ENCODE peak calls at places on chromosomes 16 and 17, in ten cellular contexts. O, E, N, D, R, W, H, A, S and L are unnamed samples.

GRCh38 chr16:75096730-75097129 is 19.9 kb downstream of the LDHD start:
- DNase-seq in O (no peak), E (no peak), N (no peak), D (no peak), R (no peak), W (no peak), H (no peak), A (no peak), S (no peak), L (no peak)

GRCh38 chr17:5416886-5417285 is 2.6 kb downstream of the NUP88 start:
- DNase-seq in O (no peak), E (no peak), N (no peak), D (no peak), R (no peak), W (no peak), H (no peak), A (no peak), S (no peak), L (no peak)

GRCh38 chr17:77126519-77126918 is 14.2 kb upstream of the SEC14L1 start:
- DNase-seq in O (no peak), E (peak), N (no peak), D (no peak), R (no peak), W (no peak), H (no peak), A (peak), S (no peak), L (peak)

GRCh38 chr17:28745777-28746473 is 2.1 kb downstream of the TRAF4 start:
- DNase-seq in O (no peak), E (no peak), N (no peak), D (no peak), R (no peak), W (no peak), H (no peak), A (peak), S (no peak), L (no peak)

GRCh38 chr16:56625943-56626654 is 518 bp downstream of the MT1E start:
- DNase-seq in O (no peak), E (no peak), N (peak), D (peak), R (no peak), W (no peak), H (no peak), A (peak), S (no peak), L (no peak)

GRCh38 chr16:75250089-75250808 is 1.2 kb downstream of the BCAR1 start:
- DNase-seq in O (no peak), E (no peak), N (no peak), D (peak), R (no peak), W (no peak), H (no peak), A (peak), S (no peak), L (no peak)

GRCh38 chr17:11170901-11171300 is 70.1 kb upstream of the SHISA6 start:
- DNase-seq in O (no peak), E (no peak), N (no peak), D (no peak), R (no peak), W (no peak), H (no peak), A (no peak), S (no peak), L (no peak)

GRCh38 chr17:21177401-21177800 is 36.6 kb downstream of the TMEM11 start:
- DNase-seq in O (no peak), E (no peak), N (no peak), D (no peak), R (no peak), W (no peak), H (no peak), A (no peak), S (no peak), L (no peak)

GRCh38 chr16:19809693-19810092 is 75.0 kb downstream of the GPRC5B start:
- DNase-seq in O (no peak), E (no peak), N (no peak), D (no peak), R (no peak), W (no peak), H (no peak), A (no peak), S (no peak), L (no peak)

GRCh38 chr16:3780570-3780969 is 63.2 kb upstream of the TRAP1 start:
- DNase-seq in O (no peak), E (peak), N (peak), D (no peak), R (no peak), W (no peak), H (no peak), A (no peak), S (no peak), L (no peak)

GRCh38 chr16:17404903-17405691 is 65.7 kb downstream of the XYLT1 start:
- DNase-seq in O (no peak), E (peak), N (peak), D (peak), R (peak), W (no peak), H (no peak), A (peak), S (no peak), L (no peak)

GRCh38 chr17:42361781-42362186 is 26.5 kb downstream of the STAT3 start:
- DNase-seq in O (no peak), E (no peak), N (no peak), D (no peak), R (no peak), W (no peak), H (peak), A (no peak), S (no peak), L (peak)

GRCh38 chr16:88061346-88062110 is 110.3 kb downstream of the BANP start:
- DNase-seq in O (no peak), E (no peak), N (no peak), D (no peak), R (no peak), W (no peak), H (no peak), A (no peak), S (no peak), L (no peak)

GRCh38 chr16:55668337-55669281 is 12.8 kb downstream of the SLC6A2 start:
- DNase-seq in O (peak), E (no peak), N (peak), D (peak), R (no peak), W (no peak), H (no peak), A (no peak), S (no peak), L (no peak)

GRCh38 chr16:67198238-67198734 is 645 bp upstream of the ELMO3 start:
- DNase-seq in O (peak), E (no peak), N (peak), D (peak), R (peak), W (no peak), H (no peak), A (peak), S (no peak), L (peak)

GRCh38 chr16:70018254-70018653 is 67.1 kb downstream of the CLEC18A start:
- DNase-seq in O (no peak), E (no peak), N (peak), D (peak), R (no peak), W (peak), H (peak), A (no peak), S (no peak), L (no peak)